ENCODE peak calls at places on chromosomes 12 and 14, in six cellular contexts. S is IMR-90, K is mesendoderm, V is mesenchymal stem cell, H is H1, Z is trophoblast cell. N is an unnamed sample.

GRCh38 chr12:4272014-4272975 is 1.3 kb upstream of the CCND2 start:
- DNase-seq in V (peak), S (peak), H (no peak), Z (no peak), K (peak), N (peak)

GRCh38 chr14:94542111-94542810 is 19.0 kb upstream of the SERPINA4 start:
- DNase-seq in K (no peak), V (no peak), H (no peak), S (peak), Z (peak), N (no peak)

GRCh38 chr14:104515811-104516780 is 63.5 kb upstream of the C14orf180 start:
- DNase-seq in Z (no peak), H (no peak), S (no peak), K (no peak), V (no peak), N (no peak)

GRCh38 chr14:72892879-72893635 is 844 bp downstream of the DPF3 start:
- DNase-seq in S (no peak), V (peak), K (no peak), H (no peak), Z (no peak), N (no peak)

GRCh38 chr12:106134294-106134949 is 4.3 kb downstream of the NUAK1 start:
- DNase-seq in V (no peak), Z (no peak), K (no peak), H (no peak), S (no peak), N (no peak)

GRCh38 chr12:87848248-87848868 is 180.8 kb downstream of the C12orf50 start:
- DNase-seq in Z (peak), V (peak), H (no peak), K (peak), S (peak), N (peak)

GRCh38 chr14:102211240-102211639 is 71.5 kb downstream of the WDR20 start:
- DNase-seq in S (no peak), K (no peak), V (no peak), Z (no peak), H (no peak), N (no peak)

GRCh38 chr12:24527102-24527501 is 421.8 kb downstream of the BCAT1 start:
- DNase-seq in V (no peak), K (no peak), Z (no peak), S (no peak), H (no peak), N (no peak)

GRCh38 chr12:98123186-98123585 is 392.2 kb upstream of the TMPO start:
- DNase-seq in V (no peak), K (no peak), S (no peak), Z (no peak), H (no peak), N (no peak)

GRCh38 chr12:111314949-111315539 is 53.9 kb downstream of the PHETA1 start:
- DNase-seq in H (no peak), V (no peak), S (no peak), Z (no peak), K (no peak), N (no peak)

GRCh38 chr12:111321317-111321716 is 47.6 kb downstream of the PHETA1 start:
- DNase-seq in V (no peak), Z (no peak), H (no peak), K (no peak), S (no peak), N (no peak)

GRCh38 chr12:111319600-111320232 is 49.2 kb downstream of the PHETA1 start:
- DNase-seq in V (no peak), Z (no peak), K (no peak), S (no peak), H (no peak), N (no peak)

GRCh38 chr12:111320233-111321050 is 48.5 kb downstream of the PHETA1 start:
- DNase-seq in Z (no peak), K (no peak), V (no peak), H (no peak), S (no peak), N (no peak)

GRCh38 chr12:111318450-111318849 is 50.4 kb downstream of the PHETA1 start:
- DNase-seq in V (no peak), Z (no peak), S (no peak), H (no peak), K (no peak), N (no peak)
- H3K18ac ChIP-seq in V (no peak), Z (no peak), S (no peak), H (no peak), K (no peak), N (no peak)

GRCh38 chr12:94498073-94498472 is 38.4 kb upstream of the CEP83 start:
- DNase-seq in Z (no peak), H (no peak), K (peak), S (no peak), V (no peak), N (no peak)

GRCh38 chr12:94495458-94496137 is 35.9 kb upstream of the CEP83 start:
- DNase-seq in K (no peak), Z (no peak), V (no peak), H (no peak), S (no peak), N (no peak)

GRCh38 chr12:94500831-94501567 is 41.3 kb upstream of the CEP83 start:
- DNase-seq in V (no peak), H (no peak), Z (no peak), S (no peak), K (no peak), N (no peak)

GRCh38 chr12:94504386-94504785 is 44.7 kb upstream of the CEP83 start:
- DNase-seq in V (no peak), S (no peak), Z (no peak), K (no peak), H (no peak), N (no peak)

DNA sequence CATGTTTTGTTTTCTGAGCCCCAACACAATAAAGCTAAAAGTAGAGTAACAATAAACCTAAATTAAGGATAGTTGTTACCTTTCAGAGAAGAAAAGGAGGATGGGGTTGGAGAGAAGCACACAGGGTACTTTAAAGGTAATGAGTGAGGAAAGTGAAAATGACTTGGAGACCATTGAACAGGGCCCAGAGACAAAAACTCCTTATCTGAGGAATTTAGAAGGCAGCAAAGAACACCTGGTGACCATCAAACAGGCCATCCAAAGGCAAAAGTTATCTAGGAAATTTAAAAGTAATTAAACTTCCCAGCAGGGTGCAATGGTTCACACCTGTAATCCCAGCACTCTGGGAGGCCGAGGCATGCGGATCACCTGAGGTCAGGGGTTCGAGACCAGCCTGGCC is 39.0 kb upstream of the CEP83 start:
- DNase-seq in Z (no peak), K (peak), S (no peak), V (no peak), H (no peak), N (no peak)
- H2BK5ac ChIP-seq in Z (no peak), K (no peak), S (no peak), V (no peak), H (no peak), N (no peak)

GRCh38 chr12:9868271-9868815 is 811 bp downstream of the CLEC2B start:
- DNase-seq in V (peak), H (no peak), S (no peak), Z (no peak), K (no peak), N (no peak)

GRCh38 chr12:9870311-9870866 is 1.2 kb upstream of the CLEC2B start:
- DNase-seq in Z (no peak), S (no peak), K (no peak), H (no peak), V (peak), N (no peak)

GRCh38 chr12:9869307-9870161 is at the start of gene CLEC2B:
- DNase-seq in Z (no peak), K (no peak), V (peak), H (no peak), S (peak), N (no peak)

GRCh38 chr12:9867531-9867930 is 1.6 kb downstream of the CLEC2B start:
- DNase-seq in Z (no peak), V (peak), K (no peak), S (no peak), H (no peak), N (no peak)

DNA sequence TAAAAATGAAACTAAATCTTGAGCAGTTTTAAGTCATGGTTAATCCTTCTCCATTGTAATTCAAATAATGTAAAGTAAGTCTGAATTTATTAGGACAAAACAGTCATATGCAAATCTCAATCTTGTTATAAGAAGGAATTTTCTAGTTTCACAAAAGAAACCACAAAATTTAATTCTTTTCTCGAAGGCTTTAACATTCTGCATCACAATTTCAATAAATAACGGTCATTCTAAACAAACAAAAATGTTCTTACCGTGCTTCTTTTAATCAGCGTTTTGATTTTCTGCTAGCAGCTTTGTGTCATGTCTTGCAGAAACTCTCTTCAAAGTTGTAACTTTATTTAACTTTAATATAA is 225 bp downstream of the CLEC2B start:
- DNase-seq in Z (no peak), H (no peak), S (no peak), K (no peak), V (no peak), N (no peak)
- H3K4me3 ChIP-seq in Z (no peak), H (no peak), S (peak), K (no peak), V (peak), N (no peak)

DNA sequence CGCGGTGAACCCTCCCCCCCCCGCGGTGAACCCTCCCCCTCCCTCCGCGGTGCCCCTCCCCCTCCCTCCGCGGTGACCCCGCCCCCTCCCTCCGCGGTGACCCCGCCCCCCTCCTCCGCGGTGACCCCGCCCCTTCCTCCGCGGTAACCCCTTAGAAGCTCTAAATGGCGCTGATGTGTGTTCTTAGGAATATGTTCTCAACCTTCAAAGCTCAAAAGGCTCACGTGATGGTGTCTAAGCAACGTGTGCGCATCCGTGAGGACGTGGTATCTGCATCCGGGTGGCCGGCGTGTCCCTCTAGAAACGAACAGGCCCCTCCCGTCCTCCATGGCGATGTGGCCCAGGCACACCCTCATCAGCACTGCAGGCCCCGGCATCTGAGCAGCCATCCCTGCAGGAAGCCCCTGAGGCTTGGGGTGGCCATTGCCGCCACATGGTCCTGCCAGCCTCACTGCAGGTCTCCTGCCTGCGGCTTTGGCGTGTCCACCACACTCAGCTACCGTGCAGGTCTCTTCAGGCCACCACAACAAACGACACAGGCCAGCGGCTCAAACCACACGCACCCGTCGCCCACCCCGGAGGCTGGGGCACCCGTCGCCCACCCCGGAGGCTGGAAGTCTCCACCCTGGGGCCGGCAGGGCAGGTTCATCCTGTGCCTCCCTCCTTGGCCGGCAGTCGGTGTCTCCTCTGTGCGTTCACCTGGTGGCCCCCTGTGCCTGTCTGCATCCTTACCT is 14.5 kb upstream of the FBRSL1 start:
- DNase-seq in K (no peak), H (no peak), V (no peak), Z (no peak), S (no peak), N (no peak)
- H3K18ac ChIP-seq in K (no peak), H (no peak), V (no peak), Z (no peak), S (no peak), N (peak)

DNA sequence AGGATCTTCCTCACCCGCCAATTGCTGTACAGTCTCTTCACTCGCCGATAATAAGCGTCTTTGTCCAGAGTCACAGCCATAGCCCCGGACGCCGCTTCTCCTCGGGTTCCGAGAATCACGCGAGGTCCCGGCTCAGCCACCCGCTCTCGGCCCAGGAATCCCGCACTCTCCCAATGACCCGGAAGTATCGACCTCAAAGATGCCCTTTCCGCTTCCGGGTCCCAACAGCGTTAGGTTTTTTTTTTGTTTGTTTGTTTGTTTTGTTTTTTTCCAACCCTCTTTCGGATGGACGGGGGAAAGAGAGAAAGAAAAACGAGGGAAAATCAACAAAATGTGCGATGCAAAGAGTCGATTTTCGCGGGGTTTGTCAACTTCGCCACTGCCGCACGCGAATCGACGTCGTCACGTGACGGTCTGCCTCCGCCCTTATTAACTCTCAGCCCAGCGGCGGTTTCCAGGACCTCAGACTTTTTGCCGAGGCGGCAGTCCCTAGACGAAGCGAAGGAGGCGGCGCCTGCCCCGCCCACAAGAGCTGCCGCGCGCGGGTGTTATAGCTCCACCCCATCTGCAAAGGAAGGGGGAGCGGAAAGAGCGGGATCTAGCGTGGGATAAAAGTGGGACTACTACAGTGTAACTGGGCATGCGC is at the start of gene SUPT16H:
- DNase-seq in S (peak), Z (peak), V (peak), H (peak), K (peak), N (peak)
- H2BK5ac ChIP-seq in S (peak), Z (peak), V (peak), H (peak), K (no peak), N (no peak)

N was measured in neuronal stem cell.